ENCODE peak calls at places on chromosomes 11 and 22, in four cellular contexts. E is NCI-H1417, O is coronary artery, R is iris pigment epithelial cell. F is an unnamed sample.

GRCh38 chr11:46718155-46719019 is 626 bp upstream of the F2 start:
- DNase-seq in E (peak; percentile 44), R (no peak), O (no peak), F (no peak)

GRCh38 chr22:45242778-45243191 is 2.1 kb upstream of the KIAA0930 start:
- DNase-seq in R (no peak), E (peak; percentile 2), O (no peak), F (no peak)

GRCh38 chr11:36257351-36257750 is 31.9 kb downstream of the COMMD9 start:
- DNase-seq in E (no peak), R (peak; percentile 65), O (no peak), F (no peak)

GRCh38 chr11:76783294-76783900 is at the start of gene TSKU:
- DNase-seq in E (no peak), O (no peak), R (no peak), F (no peak)

GRCh38 chr11:22510741-22511140 is 114.9 kb downstream of the FANCF start:
- DNase-seq in E (no peak), O (no peak), R (peak; percentile 58), F (no peak)

GRCh38 chr11:35464308-35464707 is 45.0 kb upstream of the SLC1A2 start:
- DNase-seq in O (no peak), E (peak; percentile 31), R (no peak), F (no peak)

GRCh38 chr11:8233691-8234424 is 29.8 kb downstream of the LMO1 start:
- DNase-seq in R (peak; percentile 69), E (no peak), O (no peak), F (no peak)

GRCh38 chr11:130718118-130718517 is 198.2 kb downstream of the SNX19 start:
- DNase-seq in R (no peak), O (no peak), E (no peak), F (no peak)

GRCh38 chr22:37021710-37022482 is 2.4 kb downstream of the MPST start:
- DNase-seq in E (no peak), R (peak; percentile 46), O (no peak), F (peak; percentile 80)